ENCODE peak calls at places on chromosomes 12 and 14, in nine cellular contexts. Y is GM04503; S is HCEC 1CT; L is stimulated activated CD4-positive, alpha-beta T cell treated with anti-CD3 and anti-CD28 coated beads, Interleukin-1b, Interleukin-23, amount 100 ng/mL, for 48 hours; D is activated naive CD4-positive, alpha-beta T cell treated with anti-CD3 and anti-CD28 coated beads, Interleukin-2, amount 50 U/mL, for 72 hours; G is T47D; N is heart right ventricle; J is glomerular endothelial cell; K is NCI-H1694. R is an unnamed sample.

GRCh38 chr12:92146497-92146828 is 817 bp upstream of the BTG1 start:
- DNase-seq in Y (no peak), S (peak), L (no peak), D (no peak), G (no peak), N (no peak), J (no peak), K (no peak), R (no peak)

GRCh38 chr12:107429006-107429698 is 256.4 kb upstream of the PWP1 start:
- DNase-seq in Y (no peak), S (no peak), L (no peak), D (no peak), G (no peak), N (no peak), J (no peak), K (no peak), R (no peak)

GRCh38 chr14:83164016-83164415 is 1630.4 kb upstream of the SEL1L start:
- DNase-seq in Y (peak), S (peak), L (no peak), D (no peak), G (no peak), N (no peak), J (no peak), K (no peak), R (no peak)

GRCh38 chr12:3791475-3791874 is 38.6 kb upstream of the CRACR2A start:
- DNase-seq in Y (no peak), S (no peak), L (no peak), D (no peak), G (no peak), N (no peak), J (no peak), K (no peak), R (no peak)

GRCh38 chr12:6089041-6089823 is 35.2 kb downstream of the VWF start:
- DNase-seq in Y (no peak), S (peak), L (no peak), D (no peak), G (peak), N (no peak), J (no peak), K (no peak), R (peak)

GRCh38 chr12:49776413-49776812 is 35.1 kb downstream of the TMBIM6 start:
- DNase-seq in Y (peak), S (peak), L (peak), D (peak), G (peak), N (peak), J (no peak), K (peak), R (peak)

GRCh38 chr14:34781242-34781641 is 66.8 kb upstream of the CFL2 start:
- DNase-seq in Y (peak), S (peak), L (no peak), D (no peak), G (no peak), N (no peak), J (peak), K (no peak), R (no peak)

GRCh38 chr14:103186894-103187586 is 63.8 kb downstream of the TNFAIP2 start:
- DNase-seq in Y (no peak), S (no peak), L (no peak), D (no peak), G (no peak), N (no peak), J (no peak), K (no peak), R (no peak)

GRCh38 chr12:58566599-58566998 is 353.7 kb downstream of the LRIG3 start:
- DNase-seq in Y (peak), S (peak), L (no peak), D (no peak), G (no peak), N (no peak), J (no peak), K (no peak), R (no peak)

GRCh38 chr12:65494537-65494936 is 216.1 kb downstream of the MSRB3 start:
- DNase-seq in Y (no peak), S (no peak), L (no peak), D (no peak), G (no peak), N (no peak), J (no peak), K (no peak), R (no peak)

GRCh38 chr14:53295985-53296582 is 143.0 kb upstream of the DDHD1 start:
- DNase-seq in Y (no peak), S (peak), L (no peak), D (no peak), G (peak), N (no peak), J (peak), K (peak), R (no peak)

GRCh38 chr12:122166422-122167327 is 7.3 kb downstream of the IL31 start:
- DNase-seq in Y (no peak), S (no peak), L (peak), D (no peak), G (no peak), N (no peak), J (no peak), K (no peak), R (no peak)

GRCh38 chr12:27709932-27710591 is 570 bp upstream of the MRPS35 start:
- DNase-seq in Y (no peak), S (peak), L (no peak), D (no peak), G (no peak), N (no peak), J (peak), K (peak), R (no peak)

GRCh38 chr12:47095446-47096236 is 15.9 kb upstream of the AMIGO2 start:
- DNase-seq in Y (peak), S (peak), L (no peak), D (no peak), G (no peak), N (no peak), J (no peak), K (no peak), R (no peak)

GRCh38 chr12:93911436-93911835 is 234.3 kb downstream of the CRADD start:
- DNase-seq in Y (no peak), S (no peak), L (no peak), D (no peak), G (no peak), N (no peak), J (no peak), K (no peak), R (no peak)

GRCh38 chr12:85530486-85530885 is 250.5 kb downstream of the ALX1 start:
- DNase-seq in Y (no peak), S (no peak), L (no peak), D (no peak), G (no peak), N (no peak), J (no peak), K (no peak), R (no peak)

GRCh38 chr12:55715833-55716581 is at the start of gene BLOC1S1:
- DNase-seq in Y (peak), S (peak), L (peak), D (peak), G (peak), N (peak), J (no peak), K (peak), R (peak)

GRCh38 chr12:42612258-42612608 is 22.7 kb upstream of the PRICKLE1 start:
- DNase-seq in Y (no peak), S (no peak), L (no peak), D (no peak), G (no peak), N (no peak), J (no peak), K (no peak), R (no peak)

GRCh38 chr12:25689996-25690501 is 137.0 kb upstream of the LMNTD1 start:
- DNase-seq in Y (no peak), S (no peak), L (no peak), D (no peak), G (no peak), N (peak), J (no peak), K (no peak), R (no peak)

GRCh38 chr14:58353516-58354299 is 42.0 kb upstream of the TOMM20L start:
- DNase-seq in Y (no peak), S (no peak), L (no peak), D (no peak), G (peak), N (no peak), J (no peak), K (no peak), R (no peak)

GRCh38 chr14:57364659-57365450 is 25.5 kb upstream of the NAA30 start:
- DNase-seq in Y (no peak), S (no peak), L (no peak), D (no peak), G (no peak), N (no peak), J (no peak), K (no peak), R (no peak)

GRCh38 chr12:124159655-124160054 is 135.2 kb upstream of the RFLNA start:
- DNase-seq in Y (no peak), S (no peak), L (no peak), D (no peak), G (no peak), N (no peak), J (no peak), K (no peak), R (no peak)

GRCh38 chr12:58781609-58782008 is 138.7 kb downstream of the LRIG3 start:
- DNase-seq in Y (no peak), S (no peak), L (no peak), D (no peak), G (no peak), N (no peak), J (no peak), K (no peak), R (no peak)

GRCh38 chr12:38884666-38885065 is 20.7 kb downstream of the CPNE8 start:
- DNase-seq in Y (no peak), S (no peak), L (no peak), D (no peak), G (no peak), N (no peak), J (no peak), K (no peak), R (no peak)

GRCh38 chr14:60311417-60311816 is 62.4 kb downstream of the PPM1A start:
- DNase-seq in Y (no peak), S (peak), L (no peak), D (no peak), G (no peak), N (no peak), J (no peak), K (no peak), R (no peak)

GRCh38 chr12:69476276-69477017 is 6.3 kb downstream of the FRS2 start:
- DNase-seq in Y (no peak), S (no peak), L (no peak), D (no peak), G (no peak), N (no peak), J (no peak), K (no peak), R (no peak)

GRCh38 chr12:6342140-6342889 is 439 bp upstream of the TNFRSF1A start:
- DNase-seq in Y (no peak), S (no peak), L (no peak), D (no peak), G (no peak), N (no peak), J (no peak), K (no peak), R (no peak)

GRCh38 chr12:80632835-80633234 is 74.6 kb upstream of the MYF6 start:
- DNase-seq in Y (no peak), S (peak), L (no peak), D (no peak), G (peak), N (no peak), J (no peak), K (no peak), R (no peak)

GRCh38 chr12:39620664-39621658 is 1.4 kb upstream of the ABCD2 start:
- DNase-seq in Y (no peak), S (no peak), L (peak), D (peak), G (no peak), N (no peak), J (no peak), K (no peak), R (peak)

GRCh38 chr12:113239288-113239771 is 18.1 kb downstream of the TPCN1 start:
- DNase-seq in Y (no peak), S (no peak), L (no peak), D (no peak), G (no peak), N (no peak), J (no peak), K (no peak), R (peak)

GRCh38 chr12:53060721-53061276 is 10.9 kb downstream of the TNS2 start:
- DNase-seq in Y (no peak), S (no peak), L (no peak), D (no peak), G (no peak), N (peak), J (no peak), K (no peak), R (peak)

GRCh38 chr12:64180951-64181350 is 41.1 kb downstream of the KICS2 start:
- DNase-seq in Y (no peak), S (peak), L (no peak), D (no peak), G (no peak), N (no peak), J (no peak), K (no peak), R (no peak)

GRCh38 chr12:125528300-125528699 is 463.1 kb downstream of the AACS start:
- DNase-seq in Y (no peak), S (no peak), L (no peak), D (no peak), G (no peak), N (no peak), J (no peak), K (no peak), R (no peak)

GRCh38 chr12:62600038-62600437 is 133.4 kb downstream of the MON2 start:
- DNase-seq in Y (no peak), S (peak), L (no peak), D (no peak), G (no peak), N (no peak), J (no peak), K (no peak), R (no peak)

GRCh38 chr12:124454735-124455134 is 112.7 kb downstream of the NCOR2 start:
- DNase-seq in Y (peak), S (peak), L (no peak), D (no peak), G (no peak), N (no peak), J (no peak), K (no peak), R (no peak)

GRCh38 chr12:52358575-52359350 is 8.5 kb downstream of the KRT85 start:
- DNase-seq in Y (no peak), S (no peak), L (no peak), D (peak), G (no peak), N (no peak), J (no peak), K (no peak), R (peak)

GRCh38 chr12:3447318-3447717 is 43.7 kb upstream of the PRMT8 start:
- DNase-seq in Y (no peak), S (no peak), L (no peak), D (no peak), G (no peak), N (no peak), J (no peak), K (no peak), R (no peak)

GRCh38 chr14:23432102-23432925 is 3.1 kb downstream of the MYH7 start:
- DNase-seq in Y (no peak), S (no peak), L (no peak), D (peak), G (no peak), N (peak), J (no peak), K (no peak), R (peak)

GRCh38 chr14:68820999-68821683 is 28.3 kb upstream of the ZFP36L1 start:
- DNase-seq in Y (no peak), S (no peak), L (no peak), D (no peak), G (no peak), N (no peak), J (no peak), K (no peak), R (no peak)